ENCODE peak calls at places on chromosomes 13 and 19, in ten cellular contexts. One of them, this sample, is unnamed.

GRCh38 chr19:1119475-1120217 is 15.9 kb downstream of the GPX4 start:
- DNase-seq in stimulated activated CD4-positive, alpha-beta T cell treated with anti-CD3 and anti-CD28 coated beads, Interleukin-4, amount 100 ng/mL, for 4 hours: no peak
- DNase-seq in NCI-H1694: no peak
- DNase-seq in tibial nerve: no peak
- DNase-seq in activated naive CD4-positive, alpha-beta T cell treated with anti-CD3 and anti-CD28 coated beads for 36 hours: no peak
- DNase-seq in HFF-Myc: no peak
- DNase-seq in activated T-cell treated with anti-CD3 and anti-CD28 coated beads for 24 hours: no peak
- DNase-seq in GF-D8: no peak
- DNase-seq in heart right ventricle: no peak
- DNase-seq in amygdala: no peak
- DNase-seq in this sample: no peak

GRCh38 chr13:74825170-74825948 is 656.6 kb downstream of the TBC1D4 start:
- DNase-seq in activated T-cell treated with anti-CD3 and anti-CD28 coated beads for 24 hours: no peak
- DNase-seq in NCI-H1694: no peak
- DNase-seq in heart right ventricle: no peak
- DNase-seq in HFF-Myc: peak; percentile 26
- DNase-seq in GF-D8: no peak
- DNase-seq in tibial nerve: no peak
- DNase-seq in stimulated activated CD4-positive, alpha-beta T cell treated with anti-CD3 and anti-CD28 coated beads, Interleukin-4, amount 100 ng/mL, for 4 hours: no peak
- DNase-seq in activated naive CD4-positive, alpha-beta T cell treated with anti-CD3 and anti-CD28 coated beads for 36 hours: no peak
- DNase-seq in amygdala: no peak
- DNase-seq in this sample: no peak

GRCh38 chr13:104854698-104855097 is 1680.8 kb downstream of the EFNB2 start:
- DNase-seq in NCI-H1694: no peak
- DNase-seq in GF-D8: no peak
- DNase-seq in activated T-cell treated with anti-CD3 and anti-CD28 coated beads for 24 hours: no peak
- DNase-seq in activated naive CD4-positive, alpha-beta T cell treated with anti-CD3 and anti-CD28 coated beads for 36 hours: no peak
- DNase-seq in amygdala: no peak
- DNase-seq in stimulated activated CD4-positive, alpha-beta T cell treated with anti-CD3 and anti-CD28 coated beads, Interleukin-4, amount 100 ng/mL, for 4 hours: no peak
- DNase-seq in heart right ventricle: no peak
- DNase-seq in HFF-Myc: no peak
- DNase-seq in tibial nerve: no peak
- DNase-seq in this sample: no peak

GRCh38 chr13:102394158-102395053 is 7.4 kb downstream of the FGF14 start:
- DNase-seq in amygdala: peak; percentile 82
- DNase-seq in HFF-Myc: peak; percentile 54
- DNase-seq in GF-D8: no peak
- DNase-seq in activated naive CD4-positive, alpha-beta T cell treated with anti-CD3 and anti-CD28 coated beads for 36 hours: peak; percentile 97
- DNase-seq in NCI-H1694: peak; percentile 89
- DNase-seq in stimulated activated CD4-positive, alpha-beta T cell treated with anti-CD3 and anti-CD28 coated beads, Interleukin-4, amount 100 ng/mL, for 4 hours: peak; percentile 95
- DNase-seq in tibial nerve: peak; percentile 90
- DNase-seq in activated T-cell treated with anti-CD3 and anti-CD28 coated beads for 24 hours: peak; percentile 92
- DNase-seq in heart right ventricle: peak; percentile 95
- DNase-seq in this sample: peak; percentile 97

GRCh38 chr13:93244141-93244917 is 17.7 kb downstream of the GPC6 start:
- DNase-seq in activated T-cell treated with anti-CD3 and anti-CD28 coated beads for 24 hours: no peak
- DNase-seq in GF-D8: no peak
- DNase-seq in activated naive CD4-positive, alpha-beta T cell treated with anti-CD3 and anti-CD28 coated beads for 36 hours: no peak
- DNase-seq in stimulated activated CD4-positive, alpha-beta T cell treated with anti-CD3 and anti-CD28 coated beads, Interleukin-4, amount 100 ng/mL, for 4 hours: no peak
- DNase-seq in tibial nerve: no peak
- DNase-seq in heart right ventricle: no peak
- DNase-seq in amygdala: no peak
- DNase-seq in NCI-H1694: no peak
- DNase-seq in HFF-Myc: no peak
- DNase-seq in this sample: no peak

GRCh38 chr13:44146162-44146561 is 227.5 kb upstream of the SERP2 start:
- DNase-seq in stimulated activated CD4-positive, alpha-beta T cell treated with anti-CD3 and anti-CD28 coated beads, Interleukin-4, amount 100 ng/mL, for 4 hours: no peak
- DNase-seq in tibial nerve: peak; percentile 3
- DNase-seq in activated T-cell treated with anti-CD3 and anti-CD28 coated beads for 24 hours: no peak
- DNase-seq in GF-D8: no peak
- DNase-seq in HFF-Myc: no peak
- DNase-seq in NCI-H1694: no peak
- DNase-seq in heart right ventricle: no peak
- DNase-seq in activated naive CD4-positive, alpha-beta T cell treated with anti-CD3 and anti-CD28 coated beads for 36 hours: no peak
- DNase-seq in amygdala: no peak
- DNase-seq in this sample: no peak

GRCh38 chr13:99973163-99973785 is 1.7 kb upstream of the ZIC5 start:
- DNase-seq in GF-D8: no peak
- DNase-seq in activated T-cell treated with anti-CD3 and anti-CD28 coated beads for 24 hours: no peak
- DNase-seq in activated naive CD4-positive, alpha-beta T cell treated with anti-CD3 and anti-CD28 coated beads for 36 hours: no peak
- DNase-seq in NCI-H1694: no peak
- DNase-seq in stimulated activated CD4-positive, alpha-beta T cell treated with anti-CD3 and anti-CD28 coated beads, Interleukin-4, amount 100 ng/mL, for 4 hours: no peak
- DNase-seq in heart right ventricle: no peak
- DNase-seq in tibial nerve: no peak
- DNase-seq in HFF-Myc: no peak
- DNase-seq in amygdala: no peak
- DNase-seq in this sample: no peak

GRCh38 chr13:94559201-94559795 is 36.7 kb downstream of the TGDS start:
- DNase-seq in NCI-H1694: no peak
- DNase-seq in stimulated activated CD4-positive, alpha-beta T cell treated with anti-CD3 and anti-CD28 coated beads, Interleukin-4, amount 100 ng/mL, for 4 hours: no peak
- DNase-seq in heart right ventricle: no peak
- DNase-seq in tibial nerve: no peak
- DNase-seq in activated naive CD4-positive, alpha-beta T cell treated with anti-CD3 and anti-CD28 coated beads for 36 hours: no peak
- DNase-seq in activated T-cell treated with anti-CD3 and anti-CD28 coated beads for 24 hours: no peak
- DNase-seq in amygdala: no peak
- DNase-seq in HFF-Myc: no peak
- DNase-seq in GF-D8: no peak
- DNase-seq in this sample: no peak

GRCh38 chr19:40539070-40539469 is 37.6 kb upstream of the SHKBP1 start:
- DNase-seq in heart right ventricle: no peak
- DNase-seq in activated naive CD4-positive, alpha-beta T cell treated with anti-CD3 and anti-CD28 coated beads for 36 hours: no peak
- DNase-seq in HFF-Myc: no peak
- DNase-seq in stimulated activated CD4-positive, alpha-beta T cell treated with anti-CD3 and anti-CD28 coated beads, Interleukin-4, amount 100 ng/mL, for 4 hours: no peak
- DNase-seq in tibial nerve: no peak
- DNase-seq in NCI-H1694: no peak
- DNase-seq in activated T-cell treated with anti-CD3 and anti-CD28 coated beads for 24 hours: no peak
- DNase-seq in amygdala: no peak
- DNase-seq in GF-D8: no peak
- DNase-seq in this sample: no peak

GRCh38 chr19:17671906-17672305 is 16.2 kb downstream of the UNC13A start:
- DNase-seq in GF-D8: no peak
- DNase-seq in heart right ventricle: no peak
- DNase-seq in amygdala: no peak
- DNase-seq in activated naive CD4-positive, alpha-beta T cell treated with anti-CD3 and anti-CD28 coated beads for 36 hours: peak; percentile 19
- DNase-seq in HFF-Myc: no peak
- DNase-seq in stimulated activated CD4-positive, alpha-beta T cell treated with anti-CD3 and anti-CD28 coated beads, Interleukin-4, amount 100 ng/mL, for 4 hours: no peak
- DNase-seq in NCI-H1694: no peak
- DNase-seq in activated T-cell treated with anti-CD3 and anti-CD28 coated beads for 24 hours: peak; percentile 13
- DNase-seq in tibial nerve: no peak
- DNase-seq in this sample: no peak

GRCh38 chr19:6057651-6058365 is 52.5 kb downstream of the RFX2 start:
- DNase-seq in GF-D8: no peak
- DNase-seq in activated naive CD4-positive, alpha-beta T cell treated with anti-CD3 and anti-CD28 coated beads for 36 hours: no peak
- DNase-seq in NCI-H1694: no peak
- DNase-seq in stimulated activated CD4-positive, alpha-beta T cell treated with anti-CD3 and anti-CD28 coated beads, Interleukin-4, amount 100 ng/mL, for 4 hours: no peak
- DNase-seq in amygdala: no peak
- DNase-seq in HFF-Myc: no peak
- DNase-seq in heart right ventricle: no peak
- DNase-seq in activated T-cell treated with anti-CD3 and anti-CD28 coated beads for 24 hours: no peak
- DNase-seq in tibial nerve: no peak
- DNase-seq in this sample: no peak

GRCh38 chr13:75481176-75482069 is 546 bp downstream of the TBC1D4 start:
- DNase-seq in HFF-Myc: no peak
- DNase-seq in heart right ventricle: peak; percentile 46
- DNase-seq in amygdala: peak; percentile 50
- DNase-seq in activated T-cell treated with anti-CD3 and anti-CD28 coated beads for 24 hours: no peak
- DNase-seq in activated naive CD4-positive, alpha-beta T cell treated with anti-CD3 and anti-CD28 coated beads for 36 hours: peak; percentile 16
- DNase-seq in NCI-H1694: no peak
- DNase-seq in stimulated activated CD4-positive, alpha-beta T cell treated with anti-CD3 and anti-CD28 coated beads, Interleukin-4, amount 100 ng/mL, for 4 hours: peak; percentile 2
- DNase-seq in GF-D8: peak; percentile 58
- DNase-seq in tibial nerve: peak; percentile 11
- DNase-seq in this sample: peak; percentile 55

GRCh38 chr13:26941345-26942174 is 181.0 kb upstream of the GPR12 start:
- DNase-seq in stimulated activated CD4-positive, alpha-beta T cell treated with anti-CD3 and anti-CD28 coated beads, Interleukin-4, amount 100 ng/mL, for 4 hours: no peak
- DNase-seq in HFF-Myc: no peak
- DNase-seq in amygdala: no peak
- DNase-seq in GF-D8: no peak
- DNase-seq in NCI-H1694: no peak
- DNase-seq in activated T-cell treated with anti-CD3 and anti-CD28 coated beads for 24 hours: no peak
- DNase-seq in heart right ventricle: no peak
- DNase-seq in tibial nerve: no peak
- DNase-seq in activated naive CD4-positive, alpha-beta T cell treated with anti-CD3 and anti-CD28 coated beads for 36 hours: peak; percentile 5
- DNase-seq in this sample: no peak

GRCh38 chr13:21606251-21606650 is 2.3 kb upstream of the MICU2 start:
- DNase-seq in activated naive CD4-positive, alpha-beta T cell treated with anti-CD3 and anti-CD28 coated beads for 36 hours: no peak
- DNase-seq in activated T-cell treated with anti-CD3 and anti-CD28 coated beads for 24 hours: no peak
- DNase-seq in NCI-H1694: no peak
- DNase-seq in stimulated activated CD4-positive, alpha-beta T cell treated with anti-CD3 and anti-CD28 coated beads, Interleukin-4, amount 100 ng/mL, for 4 hours: no peak
- DNase-seq in tibial nerve: no peak
- DNase-seq in GF-D8: no peak
- DNase-seq in HFF-Myc: no peak
- DNase-seq in amygdala: no peak
- DNase-seq in heart right ventricle: no peak
- DNase-seq in this sample: no peak

GRCh38 chr19:31947436-31947835 is 398.0 kb upstream of the ZNF507 start:
- DNase-seq in stimulated activated CD4-positive, alpha-beta T cell treated with anti-CD3 and anti-CD28 coated beads, Interleukin-4, amount 100 ng/mL, for 4 hours: no peak
- DNase-seq in amygdala: no peak
- DNase-seq in activated T-cell treated with anti-CD3 and anti-CD28 coated beads for 24 hours: no peak
- DNase-seq in NCI-H1694: no peak
- DNase-seq in HFF-Myc: no peak
- DNase-seq in GF-D8: no peak
- DNase-seq in tibial nerve: no peak
- DNase-seq in activated naive CD4-positive, alpha-beta T cell treated with anti-CD3 and anti-CD28 coated beads for 36 hours: no peak
- DNase-seq in heart right ventricle: no peak
- DNase-seq in this sample: no peak

GRCh38 chr19:19619121-19619848 is 798 bp upstream of the PBX4 start:
- DNase-seq in heart right ventricle: no peak
- DNase-seq in HFF-Myc: no peak
- DNase-seq in NCI-H1694: no peak
- DNase-seq in tibial nerve: no peak
- DNase-seq in GF-D8: no peak
- DNase-seq in amygdala: no peak
- DNase-seq in activated T-cell treated with anti-CD3 and anti-CD28 coated beads for 24 hours: no peak
- DNase-seq in activated naive CD4-positive, alpha-beta T cell treated with anti-CD3 and anti-CD28 coated beads for 36 hours: no peak
- DNase-seq in stimulated activated CD4-positive, alpha-beta T cell treated with anti-CD3 and anti-CD28 coated beads, Interleukin-4, amount 100 ng/mL, for 4 hours: no peak
- DNase-seq in this sample: no peak

GRCh38 chr19:22832031-22832762 is at the start of gene ZNF723:
- DNase-seq in heart right ventricle: no peak
- DNase-seq in activated T-cell treated with anti-CD3 and anti-CD28 coated beads for 24 hours: no peak
- DNase-seq in amygdala: no peak
- DNase-seq in tibial nerve: no peak
- DNase-seq in GF-D8: peak; percentile 25
- DNase-seq in HFF-Myc: no peak
- DNase-seq in activated naive CD4-positive, alpha-beta T cell treated with anti-CD3 and anti-CD28 coated beads for 36 hours: no peak
- DNase-seq in stimulated activated CD4-positive, alpha-beta T cell treated with anti-CD3 and anti-CD28 coated beads, Interleukin-4, amount 100 ng/mL, for 4 hours: no peak
- DNase-seq in NCI-H1694: no peak
- DNase-seq in this sample: no peak

GRCh38 chr19:5103061-5103701 is 134.3 kb downstream of the KDM4B start:
- DNase-seq in heart right ventricle: peak; percentile 70
- DNase-seq in amygdala: peak; percentile 38
- DNase-seq in tibial nerve: peak; percentile 24
- DNase-seq in NCI-H1694: no peak
- DNase-seq in activated T-cell treated with anti-CD3 and anti-CD28 coated beads for 24 hours: no peak
- DNase-seq in activated naive CD4-positive, alpha-beta T cell treated with anti-CD3 and anti-CD28 coated beads for 36 hours: no peak
- DNase-seq in GF-D8: no peak
- DNase-seq in HFF-Myc: no peak
- DNase-seq in stimulated activated CD4-positive, alpha-beta T cell treated with anti-CD3 and anti-CD28 coated beads, Interleukin-4, amount 100 ng/mL, for 4 hours: no peak
- DNase-seq in this sample: no peak

GRCh38 chr19:15863272-15863671 is 34.6 kb downstream of the CYP4F2 start:
- DNase-seq in activated T-cell treated with anti-CD3 and anti-CD28 coated beads for 24 hours: no peak
- DNase-seq in HFF-Myc: no peak
- DNase-seq in activated naive CD4-positive, alpha-beta T cell treated with anti-CD3 and anti-CD28 coated beads for 36 hours: no peak
- DNase-seq in NCI-H1694: no peak
- DNase-seq in GF-D8: no peak
- DNase-seq in tibial nerve: no peak
- DNase-seq in heart right ventricle: no peak
- DNase-seq in stimulated activated CD4-positive, alpha-beta T cell treated with anti-CD3 and anti-CD28 coated beads, Interleukin-4, amount 100 ng/mL, for 4 hours: no peak
- DNase-seq in amygdala: no peak
- DNase-seq in this sample: no peak

GRCh38 chr19:38337360-38337653 is 1.7 kb downstream of the CATSPERG start:
- DNase-seq in activated T-cell treated with anti-CD3 and anti-CD28 coated beads for 24 hours: no peak
- DNase-seq in HFF-Myc: no peak
- DNase-seq in NCI-H1694: no peak
- DNase-seq in activated naive CD4-positive, alpha-beta T cell treated with anti-CD3 and anti-CD28 coated beads for 36 hours: no peak
- DNase-seq in stimulated activated CD4-positive, alpha-beta T cell treated with anti-CD3 and anti-CD28 coated beads, Interleukin-4, amount 100 ng/mL, for 4 hours: no peak
- DNase-seq in amygdala: no peak
- DNase-seq in GF-D8: no peak
- DNase-seq in tibial nerve: no peak
- DNase-seq in heart right ventricle: no peak
- DNase-seq in this sample: no peak

GRCh38 chr19:40962460-40962961 is 28.6 kb upstream of the CYP2B6 start:
- DNase-seq in tibial nerve: no peak
- DNase-seq in activated T-cell treated with anti-CD3 and anti-CD28 coated beads for 24 hours: no peak
- DNase-seq in NCI-H1694: no peak
- DNase-seq in HFF-Myc: no peak
- DNase-seq in stimulated activated CD4-positive, alpha-beta T cell treated with anti-CD3 and anti-CD28 coated beads, Interleukin-4, amount 100 ng/mL, for 4 hours: no peak
- DNase-seq in activated naive CD4-positive, alpha-beta T cell treated with anti-CD3 and anti-CD28 coated beads for 36 hours: no peak
- DNase-seq in heart right ventricle: no peak
- DNase-seq in GF-D8: no peak
- DNase-seq in amygdala: no peak
- DNase-seq in this sample: no peak

GRCh38 chr19:36668646-36669045 is 2.0 kb upstream of the ZNF461 start:
- DNase-seq in NCI-H1694: no peak
- DNase-seq in activated T-cell treated with anti-CD3 and anti-CD28 coated beads for 24 hours: no peak
- DNase-seq in GF-D8: no peak
- DNase-seq in stimulated activated CD4-positive, alpha-beta T cell treated with anti-CD3 and anti-CD28 coated beads, Interleukin-4, amount 100 ng/mL, for 4 hours: no peak
- DNase-seq in HFF-Myc: no peak
- DNase-seq in tibial nerve: no peak
- DNase-seq in activated naive CD4-positive, alpha-beta T cell treated with anti-CD3 and anti-CD28 coated beads for 36 hours: no peak
- DNase-seq in heart right ventricle: no peak
- DNase-seq in amygdala: no peak
- DNase-seq in this sample: no peak

GRCh38 chr19:17737690-17738153 is 13.6 kb upstream of the FCHO1 start:
- DNase-seq in NCI-H1694: no peak
- DNase-seq in tibial nerve: no peak
- DNase-seq in activated T-cell treated with anti-CD3 and anti-CD28 coated beads for 24 hours: no peak
- DNase-seq in GF-D8: no peak
- DNase-seq in activated naive CD4-positive, alpha-beta T cell treated with anti-CD3 and anti-CD28 coated beads for 36 hours: no peak
- DNase-seq in HFF-Myc: no peak
- DNase-seq in amygdala: no peak
- DNase-seq in heart right ventricle: no peak
- DNase-seq in stimulated activated CD4-positive, alpha-beta T cell treated with anti-CD3 and anti-CD28 coated beads, Interleukin-4, amount 100 ng/mL, for 4 hours: no peak
- DNase-seq in this sample: no peak

GRCh38 chr19:39218230-39219007 is 14.4 kb upstream of the SYCN start:
- DNase-seq in tibial nerve: no peak
- DNase-seq in HFF-Myc: no peak
- DNase-seq in amygdala: no peak
- DNase-seq in activated naive CD4-positive, alpha-beta T cell treated with anti-CD3 and anti-CD28 coated beads for 36 hours: no peak
- DNase-seq in GF-D8: no peak
- DNase-seq in heart right ventricle: no peak
- DNase-seq in activated T-cell treated with anti-CD3 and anti-CD28 coated beads for 24 hours: no peak
- DNase-seq in NCI-H1694: no peak
- DNase-seq in stimulated activated CD4-positive, alpha-beta T cell treated with anti-CD3 and anti-CD28 coated beads, Interleukin-4, amount 100 ng/mL, for 4 hours: no peak
- DNase-seq in this sample: no peak